ENCODE peak calls at places on chromosomes 11 and 22, in six cellular contexts. O is GM23338, T is AG04449, X is NB4, B is cardiac muscle cell, E is foreskin keratinocyte. Q is an unnamed sample.
A peak's percentile ranks its signal among the peaks of the same experiment; 100 is the strongest.

GRCh38 chr22:35688913-35689675 is 28.6 kb upstream of the APOL5 start:
- DNase-seq in O (no peak), T (no peak), X (no peak), B (no peak), E (peak; percentile 32), Q (no peak)

GRCh38 chr22:30481711-30482110 is 9.9 kb upstream of the SEC14L3 start:
- DNase-seq in O (no peak), T (no peak), X (no peak), B (peak; percentile 11), E (peak; percentile 37), Q (no peak)

GRCh38 chr11:64848779-64849599 is 4.5 kb upstream of the CDC42BPG start:
- DNase-seq in O (peak; percentile 79), T (no peak), X (peak; percentile 42), B (no peak), E (no peak), Q (peak; percentile 69)

GRCh38 chr11:119472856-119473222 is 49.9 kb upstream of the THY1 start:
- DNase-seq in O (no peak), T (no peak), X (peak; percentile 39), B (no peak), E (no peak), Q (no peak)

GRCh38 chr11:27118371-27118770 is 77.8 kb downstream of the BBOX1 start:
- DNase-seq in O (no peak), T (no peak), X (no peak), B (no peak), E (peak; percentile 5), Q (no peak)

GRCh38 chr11:47259178-47259977 is 1.6 kb downstream of the NR1H3 start:
- DNase-seq in O (peak; percentile 87), T (no peak), X (peak; percentile 61), B (peak; percentile 61), E (peak; percentile 7), Q (peak; percentile 33)

GRCh38 chr11:63243533-63243932 is at the start of gene SLC22A25:
- DNase-seq in O (no peak), T (no peak), X (peak; percentile 18), B (peak; percentile 16), E (no peak), Q (no peak)

GRCh38 chr11:2551131-2551530 is 106.3 kb downstream of the KCNQ1 start:
- DNase-seq in O (no peak), T (no peak), X (no peak), B (no peak), E (no peak), Q (no peak)

GRCh38 chr22:49321477-49322055 is 506.1 kb downstream of the BRD1 start:
- DNase-seq in O (no peak), T (no peak), X (no peak), B (no peak), E (no peak), Q (no peak)

GRCh38 chr11:83241291-83241946 is 44.7 kb downstream of the CCDC90B start:
- DNase-seq in O (peak; percentile 88), T (no peak), X (peak; percentile 67), B (peak; percentile 75), E (peak; percentile 42), Q (peak; percentile 62)

GRCh38 chr11:70510571-70510970 is 112.2 kb downstream of the CTTN start:
- DNase-seq in O (no peak), T (no peak), X (no peak), B (no peak), E (no peak), Q (no peak)

GRCh38 chr22:31122532-31123291 is at the start of gene INPP5J:
- DNase-seq in O (peak; percentile 80), T (no peak), X (no peak), B (peak; percentile 60), E (no peak), Q (no peak)

GRCh38 chr11:112363527-112363926 is 102.9 kb upstream of the PLET1 start:
- DNase-seq in O (no peak), T (no peak), X (no peak), B (peak; percentile 56), E (no peak), Q (no peak)

GRCh38 chr11:94183886-94184264 is 55.2 kb downstream of the PANX1 start:
- DNase-seq in O (peak; percentile 83), T (no peak), X (peak; percentile 73), B (peak; percentile 80), E (peak; percentile 52), Q (peak; percentile 69)

GRCh38 chr22:39745789-39746188 is 147.8 kb downstream of the ENTHD1 start:
- DNase-seq in O (no peak), T (no peak), X (no peak), B (no peak), E (no peak), Q (peak; percentile 38)

GRCh38 chr11:59754494-59754858 is 700 bp upstream of the STX3 start:
- DNase-seq in O (peak; percentile 17), T (no peak), X (peak; percentile 58), B (no peak), E (no peak), Q (peak; percentile 22)

GRCh38 chr11:44957051-44957515 is 6.4 kb upstream of the TP53I11 start:
- DNase-seq in O (peak; percentile 70), T (no peak), X (peak; percentile 78), B (peak; percentile 19), E (no peak), Q (no peak)

GRCh38 chr22:19766506-19767426 is 6.2 kb downstream of the TBX1 start:
- DNase-seq in O (peak; percentile 86), T (no peak), X (peak; percentile 91), B (peak; percentile 22), E (peak; percentile 64), Q (peak; percentile 34)

GRCh38 chr11:75133976-75134375 is 16.9 kb upstream of the SLCO2B1 start:
- DNase-seq in O (peak; percentile 36), T (no peak), X (no peak), B (no peak), E (no peak), Q (no peak)

GRCh38 chr11:46380340-46381045 is 976 bp upstream of the MDK start:
- DNase-seq in O (peak; percentile 90), T (no peak), X (peak; percentile 75), B (peak; percentile 71), E (no peak), Q (peak; percentile 44)

GRCh38 chr11:30377347-30377746 is 54.4 kb downstream of the ARL14EP start:
- DNase-seq in O (no peak), T (no peak), X (no peak), B (no peak), E (peak; percentile 78), Q (no peak)

GRCh38 chr11:45484326-45484725 is 181.1 kb downstream of the CHST1 start:
- DNase-seq in O (no peak), T (no peak), X (no peak), B (no peak), E (no peak), Q (no peak)

GRCh38 chr22:30609260-30610185 is 2.5 kb downstream of the TCN2 start:
- DNase-seq in O (peak; percentile 15), T (peak; percentile 28), X (peak; percentile 93), B (peak; percentile 78), E (peak; percentile 84), Q (peak; percentile 82)

GRCh38 chr22:41092847-41093371 is 517 bp downstream of the EP300 start:
- DNase-seq in O (peak; percentile 62), T (no peak), X (peak; percentile 66), B (peak; percentile 43), E (peak; percentile 33), Q (peak; percentile 66)
- TF ChIP-seq CTCF in O (no peak), T (no peak), X (no peak), B (no peak), E (no peak), Q (no peak)

GRCh38 chr11:76376746-76377558 is 4.0 kb downstream of the THAP12 start:
- DNase-seq in O (no peak), T (no peak), X (no peak), B (no peak), E (no peak), Q (peak; percentile 64)

GRCh38 chr11:76380161-76380976 is 563 bp downstream of the THAP12 start:
- DNase-seq in O (peak; percentile 50), T (no peak), X (peak; percentile 58), B (peak; percentile 15), E (peak; percentile 29), Q (peak; percentile 64)

GRCh38 chr11:76379811-76380160 is 1.1 kb downstream of the THAP12 start:
- DNase-seq in O (no peak), T (no peak), X (no peak), B (no peak), E (no peak), Q (no peak)

GRCh38 chr11:76382209-76382608 is 1.1 kb downstream of the GVQW3 start:
- DNase-seq in O (peak; percentile 27), T (no peak), X (peak; percentile 41), B (no peak), E (no peak), Q (peak; percentile 6)

GRCh38 chr11:76380977-76381719 is at the start of the genes GVQW3 and THAP12:
- DNase-seq in O (peak; percentile 97), T (peak; percentile 79), X (peak; percentile 99), B (peak; percentile 99), E (peak; percentile 94), Q (peak; percentile 99)
- TF ChIP-seq CTCF in O (no peak), T (peak; percentile 40), X (no peak), B (no peak), E (peak; percentile 68), Q (peak; percentile 19)

GRCh38 chr22:33053323-33053722 is 4.9 kb downstream of the SYN3 start:
- DNase-seq in O (no peak), T (no peak), X (no peak), B (no peak), E (no peak), Q (no peak)

GRCh38 chr22:33050614-33051230 is 7.5 kb downstream of the SYN3 start:
- DNase-seq in O (peak; percentile 72), T (no peak), X (no peak), B (no peak), E (no peak), Q (no peak)

GRCh38 chr22:33047744-33048143 is 10.4 kb downstream of the SYN3 start:
- DNase-seq in O (no peak), T (no peak), X (no peak), B (no peak), E (no peak), Q (no peak)

GRCh38 chr22:33051960-33052839 is 6.0 kb downstream of the SYN3 start:
- DNase-seq in O (peak; percentile 88), T (no peak), X (peak; percentile 8), B (no peak), E (no peak), Q (no peak)

GRCh38 chr22:33049125-33049729 is 9.0 kb downstream of the SYN3 start:
- DNase-seq in O (peak; percentile 91), T (no peak), X (peak; percentile 72), B (peak; percentile 87), E (peak; percentile 35), Q (peak; percentile 77)
- TF ChIP-seq CTCF in O (peak; percentile 85), T (peak; percentile 89), X (peak; percentile 91), B (peak; percentile 99), E (peak; percentile 86), Q (peak; percentile 97)

GRCh38 chr22:27633296-27633871 is 168.2 kb downstream of the MN1 start:
- DNase-seq in O (no peak), T (no peak), X (no peak), B (no peak), E (no peak), Q (no peak)
- TF ChIP-seq CTCF in O (no peak), T (no peak), X (no peak), B (no peak), E (no peak), Q (no peak)

Q was measured in GM12865.